ENCODE peak calls at places on chromosomes 5 and 9, in nine cellular contexts. One of them, this sample, is unnamed.

GRCh38 chr9:118961857-118962256 is 407.4 kb downstream of the BRINP1 start:
- DNase-seq in left lung: no peak
- DNase-seq in anterior cingulate cortex: peak
- DNase-seq in NCI-H1105: no peak
- DNase-seq in frontal cortex: no peak
- DNase-seq in WTC11: no peak
- DNase-seq in A172: peak
- DNase-seq in EL: peak
- DNase-seq in GM06990: no peak
- DNase-seq in this sample: no peak

GRCh38 chr5:142475102-142475501 is 150.3 kb upstream of the SPRY4 start:
- DNase-seq in GM06990: no peak
- DNase-seq in A172: no peak
- DNase-seq in NCI-H1105: no peak
- DNase-seq in EL: peak
- DNase-seq in left lung: no peak
- DNase-seq in frontal cortex: no peak
- DNase-seq in WTC11: peak
- DNase-seq in anterior cingulate cortex: no peak
- DNase-seq in this sample: no peak

GRCh38 chr9:32423371-32423770 is 38.9 kb downstream of the ACO1 start:
- DNase-seq in WTC11: no peak
- DNase-seq in EL: peak
- DNase-seq in left lung: no peak
- DNase-seq in frontal cortex: no peak
- DNase-seq in NCI-H1105: no peak
- DNase-seq in A172: peak
- DNase-seq in anterior cingulate cortex: no peak
- DNase-seq in GM06990: no peak
- DNase-seq in this sample: no peak

GRCh38 chr5:149540098-149540497 is 11.1 kb downstream of the CSNK1A1 start:
- DNase-seq in EL: no peak
- DNase-seq in left lung: no peak
- DNase-seq in NCI-H1105: no peak
- DNase-seq in frontal cortex: no peak
- DNase-seq in GM06990: no peak
- DNase-seq in WTC11: no peak
- DNase-seq in anterior cingulate cortex: no peak
- DNase-seq in A172: no peak
- DNase-seq in this sample: no peak

GRCh38 chr9:68999393-69000105 is 14.4 kb downstream of the PRKACG start:
- DNase-seq in anterior cingulate cortex: peak
- DNase-seq in A172: peak
- DNase-seq in EL: peak
- DNase-seq in left lung: no peak
- DNase-seq in WTC11: peak
- DNase-seq in NCI-H1105: peak
- DNase-seq in GM06990: no peak
- DNase-seq in frontal cortex: no peak
- DNase-seq in this sample: peak

GRCh38 chr5:33303696-33304095 is 137.1 kb upstream of the TARS1 start:
- DNase-seq in NCI-H1105: no peak
- DNase-seq in EL: no peak
- DNase-seq in WTC11: no peak
- DNase-seq in GM06990: no peak
- DNase-seq in anterior cingulate cortex: no peak
- DNase-seq in frontal cortex: no peak
- DNase-seq in A172: no peak
- DNase-seq in left lung: no peak
- DNase-seq in this sample: no peak

GRCh38 chr5:10579537-10580521 is 16.0 kb downstream of the ANKRD33B start:
- DNase-seq in GM06990: no peak
- DNase-seq in frontal cortex: no peak
- DNase-seq in NCI-H1105: no peak
- DNase-seq in left lung: no peak
- DNase-seq in anterior cingulate cortex: no peak
- DNase-seq in WTC11: no peak
- DNase-seq in EL: no peak
- DNase-seq in A172: no peak
- DNase-seq in this sample: no peak

GRCh38 chr5:72284674-72285424 is 35.2 kb downstream of the MRPS27 start:
- DNase-seq in GM06990: no peak
- DNase-seq in A172: no peak
- DNase-seq in EL: no peak
- DNase-seq in left lung: no peak
- DNase-seq in anterior cingulate cortex: no peak
- DNase-seq in WTC11: no peak
- DNase-seq in NCI-H1105: no peak
- DNase-seq in frontal cortex: no peak
- DNase-seq in this sample: no peak

GRCh38 chr5:172533399-172534228 is 79.3 kb upstream of the SH3PXD2B start:
- DNase-seq in NCI-H1105: no peak
- DNase-seq in anterior cingulate cortex: no peak
- DNase-seq in GM06990: peak
- DNase-seq in WTC11: no peak
- DNase-seq in A172: peak
- DNase-seq in EL: peak
- DNase-seq in frontal cortex: no peak
- DNase-seq in left lung: no peak
- DNase-seq in this sample: no peak

This sample was measured in GM12878.